ENCODE peak calls at places on chromosome 5, in eight cellular contexts. W is fibroblast of pulmonary artery, R is vagina, B is esophagus squamous epithelium, N is AG04449, O is tibial artery, T is body of pancreas, G is GM12865. D is an unnamed sample.

GRCh38 chr5:132293066-132293991 is 865 bp upstream of the SLC22A4 start:
- DNase-seq in W (peak; percentile 94), R (peak; percentile 95), B (no peak), N (peak; percentile 36), O (peak; percentile 81), T (peak; percentile 68), G (peak; percentile 72), D (peak; percentile 85)

GRCh38 chr5:26833596-26833995 is 204.8 kb downstream of the CDH9 start:
- DNase-seq in W (no peak), R (no peak), B (no peak), N (no peak), O (no peak), T (no peak), G (no peak), D (no peak)

GRCh38 chr5:146221234-146221633 is 17.8 kb downstream of the RBM27 start:
- DNase-seq in W (no peak), R (no peak), B (no peak), N (no peak), O (no peak), T (no peak), G (no peak), D (no peak)

GRCh38 chr5:176985516-176985915 is 21.1 kb downstream of the UIMC1 start:
- DNase-seq in W (no peak), R (no peak), B (no peak), N (no peak), O (no peak), T (no peak), G (peak; percentile 61), D (no peak)

GRCh38 chr5:2557435-2557834 is 194.0 kb downstream of the IRX2 start:
- DNase-seq in W (no peak), R (peak; percentile 54), B (no peak), N (no peak), O (no peak), T (no peak), G (no peak), D (no peak)

GRCh38 chr5:40716590-40716989 is 36.9 kb downstream of the PTGER4 start:
- DNase-seq in W (no peak), R (no peak), B (no peak), N (no peak), O (no peak), T (no peak), G (no peak), D (no peak)

GRCh38 chr5:150540615-150541396 is 32.9 kb downstream of the NDST1 start:
- DNase-seq in W (peak; percentile 97), R (no peak), B (no peak), N (peak; percentile 87), O (peak; percentile 46), T (no peak), G (no peak), D (peak; percentile 96)

GRCh38 chr5:179290681-179291540 is 54.4 kb downstream of the ADAMTS2 start:
- DNase-seq in W (no peak), R (no peak), B (no peak), N (no peak), O (no peak), T (no peak), G (no peak), D (no peak)

GRCh38 chr5:7392401-7393024 is 3.4 kb upstream of the ADCY2 start:
- DNase-seq in W (peak; percentile 3), R (no peak), B (no peak), N (no peak), O (no peak), T (peak; percentile 18), G (no peak), D (peak; percentile 71)

GRCh38 chr5:139655727-139656271 is 7.7 kb downstream of the CXXC5 start:
- DNase-seq in W (no peak), R (no peak), B (no peak), N (no peak), O (peak; percentile 63), T (no peak), G (no peak), D (no peak)

GRCh38 chr5:40914835-40915234 is 5.5 kb downstream of the C7 start:
- DNase-seq in W (peak; percentile 83), R (no peak), B (no peak), N (no peak), O (no peak), T (no peak), G (no peak), D (peak; percentile 88)

GRCh38 chr5:95841914-95842812 is 19.6 kb upstream of the GLRX start:
- DNase-seq in W (peak; percentile 97), R (peak; percentile 98), B (no peak), N (no peak), O (peak; percentile 86), T (no peak), G (no peak), D (peak; percentile 97)

GRCh38 chr5:10124287-10124686 is 125.4 kb downstream of the ATPSCKMT start:
- DNase-seq in W (no peak), R (no peak), B (no peak), N (no peak), O (no peak), T (no peak), G (no peak), D (peak; percentile 7)

GRCh38 chr5:160150381-160150780 is 31.1 kb upstream of the PWWP2A start:
- DNase-seq in W (no peak), R (no peak), B (no peak), N (no peak), O (no peak), T (no peak), G (no peak), D (no peak)

GRCh38 chr5:160152287-160152686 is 33.0 kb upstream of the PWWP2A start:
- DNase-seq in W (no peak), R (no peak), B (no peak), N (no peak), O (no peak), T (no peak), G (peak; percentile 68), D (no peak)

GRCh38 chr5:160155017-160155725 is 35.9 kb upstream of the PWWP2A start:
- DNase-seq in W (peak; percentile 42), R (no peak), B (no peak), N (no peak), O (no peak), T (no peak), G (no peak), D (no peak)

GRCh38 chr5:160158087-160158486 is 38.8 kb upstream of the PWWP2A start:
- DNase-seq in W (no peak), R (no peak), B (no peak), N (no peak), O (no peak), T (no peak), G (peak; percentile 44), D (no peak)

DNA sequence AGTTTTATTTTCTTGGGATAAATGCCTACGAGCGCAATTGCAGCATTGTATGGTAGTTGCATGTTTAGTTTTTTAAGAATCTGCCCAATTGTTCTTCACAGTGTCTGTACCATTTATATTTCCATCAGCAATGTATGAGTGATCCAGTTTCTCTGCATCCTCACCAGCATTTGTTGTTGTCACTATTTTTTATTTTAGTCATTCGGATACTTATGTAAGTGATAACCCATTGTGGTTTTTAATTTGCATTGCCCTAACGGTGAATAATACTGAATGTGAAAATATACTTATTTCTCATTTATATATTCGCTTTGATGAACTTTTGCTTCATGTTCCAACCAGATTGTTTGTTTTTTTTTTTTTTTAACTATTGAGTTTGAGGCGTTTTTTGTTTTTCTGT is 33.7 kb upstream of the PWWP2A start:
- DNase-seq in W (no peak), R (no peak), B (no peak), N (no peak), O (no peak), T (no peak), G (peak; percentile 57), D (no peak)
- TF ChIP-seq CTCF in W (no peak), R (no peak), B (no peak), N (no peak), O (no peak), T (no peak), G (no peak), D (no peak)

GRCh38 chr5:125075567-125075966 is 329.1 kb upstream of the ZNF608 start:
- DNase-seq in W (no peak), R (no peak), B (no peak), N (no peak), O (no peak), T (no peak), G (no peak), D (no peak)
- H3K4me3 ChIP-seq in W (no peak overlapping the region), R (no peak overlapping the region), B (no peak overlapping the region), N (no peak overlapping the region), O (no peak overlapping the region), T (no peak overlapping the region), G (no peak overlapping the region), D (no peak overlapping the region)

GRCh38 chr5:53123702-53124101 is 14.1 kb upstream of the MOCS2 start:
- DNase-seq in W (peak; percentile 44), R (no peak), B (no peak), N (no peak), O (no peak), T (no peak), G (no peak), D (peak; percentile 59)
- TF ChIP-seq CTCF in W (peak; percentile 16), R (no peak), B (no peak), N (no peak), O (peak; percentile 13), T (no peak), G (no peak), D (no peak)

GRCh38 chr5:35618297-35618636 is 604 bp downstream of the SPEF2 start:
- DNase-seq in W (no peak), R (no peak), B (no peak), N (no peak), O (no peak), T (no peak), G (no peak), D (peak; percentile 4)

GRCh38 chr5:35618791-35619190 is 1.1 kb downstream of the SPEF2 start:
- DNase-seq in W (no peak), R (no peak), B (no peak), N (no peak), O (no peak), T (no peak), G (no peak), D (peak; percentile 2)

GRCh38 chr5:35617435-35618296 is at the start of gene SPEF2:
- DNase-seq in W (peak; percentile 94), R (peak; percentile 90), B (peak; percentile 10), N (peak; percentile 55), O (peak; percentile 68), T (peak; percentile 89), G (peak; percentile 65), D (peak; percentile 89)

GRCh38 chr5:35622974-35623373 is 5.3 kb downstream of the SPEF2 start:
- DNase-seq in W (no peak), R (no peak), B (no peak), N (no peak), O (no peak), T (no peak), G (no peak), D (no peak)

GRCh38 chr5:35617060-35617434 is 616 bp upstream of the SPEF2 start:
- DNase-seq in W (no peak), R (no peak), B (no peak), N (no peak), O (no peak), T (no peak), G (no peak), D (no peak)
- H3K4me3 ChIP-seq in W (peak overlapping the region; percentile 82), R (peak overlapping the region; percentile 66), B (peak overlapping the region; percentile 66), N (peak overlapping the region; percentile 88), O (peak overlapping the region; percentile 67), T (no peak overlapping the region), G (no peak overlapping the region), D (peak overlapping the region; percentile 90)

GRCh38 chr5:102536323-102536928 is 37.6 kb upstream of the SLCO6A1 start:
- DNase-seq in W (peak; percentile 29), R (no peak), B (no peak), N (no peak), O (no peak), T (no peak), G (no peak), D (peak; percentile 42)
- TF ChIP-seq CTCF in W (peak; percentile 38), R (peak; percentile 17), B (no peak), N (peak; percentile 7), O (peak; percentile 14), T (no peak), G (no peak), D (peak; percentile 47)

GRCh38 chr5:168291961-168292782 is 727 bp downstream of the WWC1 start:
- DNase-seq in W (no peak), R (no peak), B (no peak), N (no peak), O (no peak), T (peak; percentile 35), G (peak; percentile 40), D (no peak)
- H3K4me3 ChIP-seq in W (peak overlapping the region; percentile 34), R (peak overlapping the region; percentile 45), B (peak overlapping the region; percentile 70), N (peak overlapping the region; percentile 68), O (peak overlapping the region; percentile 29), T (peak overlapping the region; percentile 64), G (peak overlapping the region; percentile 62), D (peak overlapping the region; percentile 47)